ENCODE peak calls at places on chromosomes 4 and X, in seven cellular contexts. One of them, this sample, is unnamed.

GRCh38 chrX:148681605-148682004 is 181.2 kb downstream of the AFF2 start:
- DNase-seq in lower leg skin: no peak
- DNase-seq in stimulated activated CD4-positive, alpha-beta T cell treated with anti-CD3 and anti-CD28 coated beads, Interleukin-4, amount 100 ng/mL, for 24 hours: no peak
- DNase-seq in heart left ventricle: no peak
- DNase-seq in cardiac fibroblast: peak
- DNase-seq in NCI-H460: no peak
- DNase-seq in H9: no peak
- DNase-seq in this sample: no peak

GRCh38 chrX:120718969-120719368 is 89.1 kb upstream of the C1GALT1C1 start:
- DNase-seq in cardiac fibroblast: no peak
- DNase-seq in H9: no peak
- DNase-seq in NCI-H460: no peak
- DNase-seq in stimulated activated CD4-positive, alpha-beta T cell treated with anti-CD3 and anti-CD28 coated beads, Interleukin-4, amount 100 ng/mL, for 24 hours: no peak
- DNase-seq in heart left ventricle: no peak
- DNase-seq in lower leg skin: no peak
- DNase-seq in this sample: no peak

GRCh38 chrX:30973784-30974427 is 84.9 kb upstream of the TAB3 start:
- DNase-seq in lower leg skin: no peak
- DNase-seq in cardiac fibroblast: no peak
- DNase-seq in heart left ventricle: no peak
- DNase-seq in H9: no peak
- DNase-seq in NCI-H460: no peak
- DNase-seq in stimulated activated CD4-positive, alpha-beta T cell treated with anti-CD3 and anti-CD28 coated beads, Interleukin-4, amount 100 ng/mL, for 24 hours: no peak
- DNase-seq in this sample: peak

GRCh38 chr4:85028910-85029309 is 62.4 kb upstream of the WDFY3 start:
- DNase-seq in stimulated activated CD4-positive, alpha-beta T cell treated with anti-CD3 and anti-CD28 coated beads, Interleukin-4, amount 100 ng/mL, for 24 hours: no peak
- DNase-seq in NCI-H460: no peak
- DNase-seq in lower leg skin: no peak
- DNase-seq in H9: no peak
- DNase-seq in heart left ventricle: no peak
- DNase-seq in cardiac fibroblast: peak
- DNase-seq in this sample: no peak

GRCh38 chr4:189117426-189117825 is 823.2 kb upstream of the FRG1 start:
- DNase-seq in NCI-H460: no peak
- DNase-seq in lower leg skin: no peak
- DNase-seq in cardiac fibroblast: peak
- DNase-seq in stimulated activated CD4-positive, alpha-beta T cell treated with anti-CD3 and anti-CD28 coated beads, Interleukin-4, amount 100 ng/mL, for 24 hours: no peak
- DNase-seq in heart left ventricle: no peak
- DNase-seq in H9: peak
- DNase-seq in this sample: no peak

GRCh38 chrX:10015711-10016515 is 48.8 kb downstream of the CLDN34 start:
- DNase-seq in lower leg skin: peak
- DNase-seq in H9: peak
- DNase-seq in heart left ventricle: peak
- DNase-seq in stimulated activated CD4-positive, alpha-beta T cell treated with anti-CD3 and anti-CD28 coated beads, Interleukin-4, amount 100 ng/mL, for 24 hours: no peak
- DNase-seq in cardiac fibroblast: no peak
- DNase-seq in NCI-H460: no peak
- DNase-seq in this sample: no peak

GRCh38 chrX:39513836-39514235 is 583.9 kb downstream of the BCOR start:
- DNase-seq in NCI-H460: no peak
- DNase-seq in heart left ventricle: no peak
- DNase-seq in H9: no peak
- DNase-seq in lower leg skin: no peak
- DNase-seq in cardiac fibroblast: no peak
- DNase-seq in stimulated activated CD4-positive, alpha-beta T cell treated with anti-CD3 and anti-CD28 coated beads, Interleukin-4, amount 100 ng/mL, for 24 hours: no peak
- DNase-seq in this sample: no peak

GRCh38 chr4:1759170-1759817 is 33.8 kb upstream of the FGFR3 start:
- DNase-seq in lower leg skin: no peak
- DNase-seq in H9: no peak
- DNase-seq in heart left ventricle: no peak
- DNase-seq in NCI-H460: no peak
- DNase-seq in stimulated activated CD4-positive, alpha-beta T cell treated with anti-CD3 and anti-CD28 coated beads, Interleukin-4, amount 100 ng/mL, for 24 hours: no peak
- DNase-seq in cardiac fibroblast: no peak
- DNase-seq in this sample: no peak

GRCh38 chr4:55074386-55074785 is 51.0 kb downstream of the KDR start:
- DNase-seq in lower leg skin: no peak
- DNase-seq in stimulated activated CD4-positive, alpha-beta T cell treated with anti-CD3 and anti-CD28 coated beads, Interleukin-4, amount 100 ng/mL, for 24 hours: no peak
- DNase-seq in H9: no peak
- DNase-seq in NCI-H460: no peak
- DNase-seq in heart left ventricle: no peak
- DNase-seq in cardiac fibroblast: peak
- DNase-seq in this sample: no peak

GRCh38 chrX:20364238-20364637 is 97.5 kb upstream of the RPS6KA3 start:
- DNase-seq in H9: no peak
- DNase-seq in heart left ventricle: no peak
- DNase-seq in lower leg skin: no peak
- DNase-seq in stimulated activated CD4-positive, alpha-beta T cell treated with anti-CD3 and anti-CD28 coated beads, Interleukin-4, amount 100 ng/mL, for 24 hours: no peak
- DNase-seq in cardiac fibroblast: no peak
- DNase-seq in NCI-H460: no peak
- DNase-seq in this sample: no peak

GRCh38 chr4:156538651-156539285 is 432.8 kb downstream of the PDGFC start:
- DNase-seq in lower leg skin: no peak
- DNase-seq in NCI-H460: no peak
- DNase-seq in cardiac fibroblast: no peak
- DNase-seq in heart left ventricle: no peak
- DNase-seq in stimulated activated CD4-positive, alpha-beta T cell treated with anti-CD3 and anti-CD28 coated beads, Interleukin-4, amount 100 ng/mL, for 24 hours: no peak
- DNase-seq in H9: no peak
- DNase-seq in this sample: no peak

GRCh38 chr4:72468904-72469502 is 100.0 kb downstream of the ADAMTS3 start:
- DNase-seq in lower leg skin: no peak
- DNase-seq in heart left ventricle: no peak
- DNase-seq in stimulated activated CD4-positive, alpha-beta T cell treated with anti-CD3 and anti-CD28 coated beads, Interleukin-4, amount 100 ng/mL, for 24 hours: no peak
- DNase-seq in cardiac fibroblast: peak
- DNase-seq in H9: no peak
- DNase-seq in NCI-H460: peak
- DNase-seq in this sample: peak

GRCh38 chr4:25863347-25863784 is 578 bp upstream of the SEL1L3 start:
- DNase-seq in heart left ventricle: no peak
- DNase-seq in H9: peak
- DNase-seq in lower leg skin: no peak
- DNase-seq in stimulated activated CD4-positive, alpha-beta T cell treated with anti-CD3 and anti-CD28 coated beads, Interleukin-4, amount 100 ng/mL, for 24 hours: no peak
- DNase-seq in NCI-H460: no peak
- DNase-seq in cardiac fibroblast: no peak
- DNase-seq in this sample: peak

GRCh38 chr4:47482326-47482725 is 2.7 kb upstream of the ATP10D start:
- DNase-seq in heart left ventricle: no peak
- DNase-seq in cardiac fibroblast: peak
- DNase-seq in NCI-H460: no peak
- DNase-seq in H9: no peak
- DNase-seq in lower leg skin: no peak
- DNase-seq in stimulated activated CD4-positive, alpha-beta T cell treated with anti-CD3 and anti-CD28 coated beads, Interleukin-4, amount 100 ng/mL, for 24 hours: no peak
- DNase-seq in this sample: no peak

GRCh38 chr4:184588893-184589292 is 60.4 kb downstream of the CASP3 start:
- DNase-seq in H9: no peak
- DNase-seq in stimulated activated CD4-positive, alpha-beta T cell treated with anti-CD3 and anti-CD28 coated beads, Interleukin-4, amount 100 ng/mL, for 24 hours: no peak
- DNase-seq in NCI-H460: no peak
- DNase-seq in heart left ventricle: no peak
- DNase-seq in lower leg skin: peak
- DNase-seq in cardiac fibroblast: peak
- DNase-seq in this sample: no peak

GRCh38 chr4:115325836-115326235 is 212.4 kb upstream of the NDST4 start:
- DNase-seq in H9: no peak
- DNase-seq in cardiac fibroblast: no peak
- DNase-seq in NCI-H460: no peak
- DNase-seq in heart left ventricle: no peak
- DNase-seq in stimulated activated CD4-positive, alpha-beta T cell treated with anti-CD3 and anti-CD28 coated beads, Interleukin-4, amount 100 ng/mL, for 24 hours: no peak
- DNase-seq in lower leg skin: no peak
- DNase-seq in this sample: no peak

GRCh38 chr4:30181918-30182317 is 538.3 kb upstream of the PCDH7 start:
- DNase-seq in stimulated activated CD4-positive, alpha-beta T cell treated with anti-CD3 and anti-CD28 coated beads, Interleukin-4, amount 100 ng/mL, for 24 hours: no peak
- DNase-seq in cardiac fibroblast: no peak
- DNase-seq in heart left ventricle: no peak
- DNase-seq in NCI-H460: no peak
- DNase-seq in lower leg skin: no peak
- DNase-seq in H9: no peak
- DNase-seq in this sample: no peak

GRCh38 chr4:5101571-5101970 is 50.3 kb downstream of the STK32B start:
- DNase-seq in heart left ventricle: no peak
- DNase-seq in lower leg skin: no peak
- DNase-seq in cardiac fibroblast: no peak
- DNase-seq in H9: no peak
- DNase-seq in NCI-H460: no peak
- DNase-seq in stimulated activated CD4-positive, alpha-beta T cell treated with anti-CD3 and anti-CD28 coated beads, Interleukin-4, amount 100 ng/mL, for 24 hours: no peak
- DNase-seq in this sample: no peak

GRCh38 chr4:5955856-5956255 is 62.4 kb downstream of the C4orf50 start:
- DNase-seq in stimulated activated CD4-positive, alpha-beta T cell treated with anti-CD3 and anti-CD28 coated beads, Interleukin-4, amount 100 ng/mL, for 24 hours: no peak
- DNase-seq in NCI-H460: no peak
- DNase-seq in H9: no peak
- DNase-seq in heart left ventricle: no peak
- DNase-seq in cardiac fibroblast: no peak
- DNase-seq in lower leg skin: no peak
- DNase-seq in this sample: no peak

GRCh38 chr4:158496030-158496741 is 25.5 kb upstream of the RXFP1 start:
- DNase-seq in lower leg skin: no peak
- DNase-seq in stimulated activated CD4-positive, alpha-beta T cell treated with anti-CD3 and anti-CD28 coated beads, Interleukin-4, amount 100 ng/mL, for 24 hours: peak
- DNase-seq in cardiac fibroblast: peak
- DNase-seq in H9: peak
- DNase-seq in heart left ventricle: peak
- DNase-seq in NCI-H460: peak
- DNase-seq in this sample: peak

GRCh38 chrX:39050427-39050826 is 249.2 kb downstream of the MID1IP1 start:
- DNase-seq in H9: no peak
- DNase-seq in NCI-H460: no peak
- DNase-seq in cardiac fibroblast: no peak
- DNase-seq in lower leg skin: no peak
- DNase-seq in stimulated activated CD4-positive, alpha-beta T cell treated with anti-CD3 and anti-CD28 coated beads, Interleukin-4, amount 100 ng/mL, for 24 hours: no peak
- DNase-seq in heart left ventricle: no peak
- DNase-seq in this sample: no peak

This sample was measured in iPS-NIHi11.